ENCODE peak calls at places on chromosomes 16 and 17, in ten cellular contexts. B is non-pigmented ciliary epithelial cell; T is retina; W is effector CD4-positive, alpha-beta T cell; U is GM12864; S is activated CD4-positive, alpha-beta T cell treated with anti-CD3 and anti-CD28 coated beads, Interleukin-2, amount 50 U/mL, for 1 hour; M is stimulated activated CD4-positive, alpha-beta T cell treated with anti-CD3 and anti-CD28 coated beads, TNF-alpha, amount 100 ng/mL, for 48 hours; Q is fibroblast of the aortic adventitia; C is transverse colon; A is A172. Y is an unnamed sample.

GRCh38 chr16:15605869-15606520 is 37.0 kb downstream of the MARF1 start:
- DNase-seq in S (no peak), Q (no peak), B (no peak), U (no peak), W (no peak), T (no peak), C (no peak), M (no peak), A (no peak), Y (no peak)

GRCh38 chr16:50954469-50954868 is 196.6 kb downstream of the SALL1 start:
- DNase-seq in C (no peak), T (no peak), Q (no peak), B (no peak), A (no peak), W (no peak), U (no peak), S (no peak), M (no peak), Y (no peak)

GRCh38 chr17:31916496-31917064 is 15.1 kb upstream of the UTP6 start:
- DNase-seq in A (no peak), M (no peak), C (no peak), B (no peak), T (no peak), S (no peak), U (no peak), W (no peak), Q (no peak), Y (no peak)

GRCh38 chr17:55463600-55463999 is 42.0 kb upstream of the MMD start:
- DNase-seq in C (no peak), B (no peak), T (no peak), A (no peak), U (peak; percentile 83), W (no peak), Q (no peak), S (no peak), M (no peak), Y (no peak)

GRCh38 chr17:63937920-63938319 is 5.8 kb upstream of the CD79B start:
- DNase-seq in M (no peak), Q (no peak), B (no peak), A (no peak), S (no peak), U (no peak), W (no peak), T (no peak), C (no peak), Y (no peak)

GRCh38 chr17:21285164-21286065 is 904 bp downstream of the MAP2K3 start:
- DNase-seq in W (no peak), S (no peak), C (peak; percentile 51), Q (peak; percentile 50), A (peak; percentile 48), T (peak; percentile 52), M (no peak), B (no peak), U (no peak), Y (no peak)

GRCh38 chr16:27720731-27721547 is 171.0 kb downstream of the KATNIP start:
- DNase-seq in T (peak; percentile 68), Q (peak; percentile 11), M (no peak), A (no peak), U (no peak), B (no peak), S (no peak), W (no peak), C (no peak), Y (no peak)

GRCh38 chr16:1561266-1561665 is 27.8 kb downstream of the TMEM204 start:
- DNase-seq in S (no peak), M (no peak), A (no peak), U (no peak), T (no peak), Q (no peak), B (no peak), C (no peak), W (no peak), Y (no peak)

GRCh38 chr17:80261159-80261894 is 675 bp downstream of the RNF213 start:
- DNase-seq in C (peak; percentile 62), T (peak; percentile 61), U (no peak), W (peak; percentile 58), M (peak; percentile 41), Q (peak; percentile 50), A (peak; percentile 65), S (peak; percentile 67), B (no peak), Y (no peak)

GRCh38 chr17:82959990-82960418 is 119.4 kb upstream of the METRNL start:
- DNase-seq in C (no peak), S (no peak), M (no peak), W (no peak), U (no peak), A (no peak), T (no peak), Q (no peak), B (no peak), Y (no peak)

GRCh38 chr17:52105601-52106000 is 52.9 kb downstream of the CA10 start:
- DNase-seq in A (no peak), C (no peak), B (no peak), T (no peak), M (no peak), W (no peak), U (no peak), Q (no peak), S (no peak), Y (no peak)

GRCh38 chr16:49542391-49542891 is 168.8 kb downstream of the C16orf78 start:
- DNase-seq in M (no peak), B (no peak), A (peak; percentile 6), U (no peak), T (peak; percentile 88), Q (no peak), W (no peak), S (no peak), C (no peak), Y (no peak)

GRCh38 chr16:27853651-27854050 is 209.9 kb downstream of the GSG1L start:
- DNase-seq in S (no peak), C (no peak), U (no peak), T (no peak), Q (no peak), M (no peak), B (no peak), A (no peak), W (no peak), Y (no peak)

GRCh38 chr16:88971371-88972097 is 5.5 kb downstream of the CBFA2T3 start:
- DNase-seq in C (peak; percentile 70), Q (no peak), A (no peak), W (no peak), U (peak; percentile 89), M (no peak), S (no peak), T (no peak), B (no peak), Y (no peak)

GRCh38 chr16:56919099-56919800 is 12.7 kb upstream of the HERPUD1 start:
- DNase-seq in C (no peak), M (no peak), B (no peak), S (no peak), U (no peak), T (no peak), A (no peak), Q (no peak), W (no peak), Y (no peak)

GRCh38 chr16:81708459-81709368 is 70.4 kb upstream of the PLCG2 start:
- DNase-seq in U (no peak), A (peak; percentile 43), Q (no peak), W (no peak), C (peak; percentile 55), S (no peak), M (no peak), T (no peak), B (no peak), Y (no peak)

GRCh38 chr17:7479389-7480192 is at the start of gene ZBTB4:
- DNase-seq in W (peak; percentile 60), Q (peak; percentile 40), M (no peak), T (peak; percentile 88), C (peak; percentile 66), B (no peak), U (no peak), A (no peak), S (peak; percentile 69), Y (no peak)

GRCh38 chr16:29804455-29805231 is 1.7 kb upstream of the MAZ start:
- DNase-seq in W (no peak), B (no peak), C (peak; percentile 37), M (no peak), A (no peak), T (no peak), U (no peak), Q (peak; percentile 47), S (no peak), Y (no peak)

GRCh38 chr17:40307001-40307690 is 1.8 kb upstream of the RARA start:
- DNase-seq in S (no peak), W (no peak), C (no peak), M (no peak), T (peak; percentile 87), U (no peak), A (no peak), B (no peak), Q (peak; percentile 67), Y (no peak)

GRCh38 chr17:31004160-31004559 is 33.3 kb downstream of the RNF135 start:
- DNase-seq in A (no peak), Q (no peak), W (no peak), U (no peak), B (no peak), T (no peak), S (no peak), M (no peak), C (no peak), Y (no peak)

GRCh38 chr17:8532021-8532420 is 96.3 kb downstream of the NDEL1 start:
- DNase-seq in M (no peak), C (no peak), T (no peak), W (no peak), Q (peak; percentile 84), U (no peak), S (no peak), A (no peak), B (no peak), Y (no peak)

GRCh38 chr16:70468776-70469525 is 14.6 kb downstream of the FCSK start:
- DNase-seq in Q (no peak), A (no peak), W (no peak), M (no peak), U (no peak), C (no peak), B (no peak), T (no peak), S (no peak), Y (no peak)

GRCh38 chr17:75321506-75321905 is 32.3 kb upstream of the SLC25A19 start:
- DNase-seq in T (no peak), Q (no peak), M (no peak), S (no peak), C (no peak), W (no peak), B (no peak), U (no peak), A (no peak), Y (no peak)

GRCh38 chr17:19578545-19578944 is 44.9 kb downstream of the SLC47A1 start:
- DNase-seq in S (no peak), A (no peak), T (peak; percentile 34), U (no peak), Q (peak; percentile 15), M (no peak), C (no peak), W (no peak), B (no peak), Y (no peak)

Y was measured in HS-27A.